ENCODE peak calls at places on chromosomes 12 and 14, in seven cellular contexts. One of them, this sample, is unnamed.

GRCh38 chr14:64759555-64759938 is 55.3 kb downstream of the PLEKHG3 start:
- DNase-seq in mesenchymal stem cell: no peak
- DNase-seq in mesendoderm: no peak
- DNase-seq in trophoblast cell: no peak
- DNase-seq in neuronal stem cell: no peak
- DNase-seq in IMR-90: no peak
- DNase-seq in H1: no peak
- DNase-seq in this sample: no peak

GRCh38 chr12:109193896-109194295 is 77.5 kb downstream of the ACACB start:
- DNase-seq in H1: no peak
- DNase-seq in IMR-90: no peak
- DNase-seq in mesendoderm: no peak
- DNase-seq in neuronal stem cell: no peak
- DNase-seq in mesenchymal stem cell: no peak
- DNase-seq in trophoblast cell: no peak
- DNase-seq in this sample: no peak

GRCh38 chr14:56979961-56980360 is 169.7 kb upstream of the OTX2 start:
- DNase-seq in mesenchymal stem cell: no peak
- DNase-seq in mesendoderm: no peak
- DNase-seq in trophoblast cell: no peak
- DNase-seq in neuronal stem cell: no peak
- DNase-seq in IMR-90: no peak
- DNase-seq in H1: no peak
- DNase-seq in this sample: no peak

GRCh38 chr12:55849616-55850015 is 6.9 kb upstream of the MMP19 start:
- DNase-seq in neuronal stem cell: no peak
- DNase-seq in H1: no peak
- DNase-seq in mesendoderm: no peak
- DNase-seq in IMR-90: no peak
- DNase-seq in mesenchymal stem cell: no peak
- DNase-seq in trophoblast cell: no peak
- DNase-seq in this sample: no peak

GRCh38 chr14:96249016-96249415 is 7.0 kb upstream of the BDKRB1 start:
- DNase-seq in mesenchymal stem cell: peak
- DNase-seq in H1: no peak
- DNase-seq in IMR-90: peak
- DNase-seq in neuronal stem cell: no peak
- DNase-seq in trophoblast cell: peak
- DNase-seq in mesendoderm: no peak
- DNase-seq in this sample: no peak

GRCh38 chr12:57089259-57090245 is 638 bp downstream of the NAB2 start:
- DNase-seq in trophoblast cell: peak
- DNase-seq in mesenchymal stem cell: peak
- DNase-seq in neuronal stem cell: no peak
- DNase-seq in IMR-90: peak
- DNase-seq in mesendoderm: peak
- DNase-seq in H1: peak
- DNase-seq in this sample: no peak

GRCh38 chr14:37623552-37623951 is 28.1 kb downstream of the TTC6 start:
- DNase-seq in IMR-90: peak
- DNase-seq in mesendoderm: no peak
- DNase-seq in H1: no peak
- DNase-seq in trophoblast cell: no peak
- DNase-seq in mesenchymal stem cell: peak
- DNase-seq in neuronal stem cell: no peak
- DNase-seq in this sample: no peak

GRCh38 chr12:15706010-15706676 is 83.0 kb downstream of the EPS8 start:
- DNase-seq in trophoblast cell: no peak
- DNase-seq in IMR-90: no peak
- DNase-seq in neuronal stem cell: no peak
- DNase-seq in mesenchymal stem cell: no peak
- DNase-seq in H1: no peak
- DNase-seq in mesendoderm: peak
- DNase-seq in this sample: peak

GRCh38 chr12:128983371-128983770 is 130.1 kb downstream of the GLT1D1 start:
- DNase-seq in H1: no peak
- DNase-seq in neuronal stem cell: no peak
- DNase-seq in mesendoderm: no peak
- DNase-seq in trophoblast cell: no peak
- DNase-seq in IMR-90: no peak
- DNase-seq in mesenchymal stem cell: no peak
- DNase-seq in this sample: no peak

GRCh38 chr14:91324606-91324950 is 80.1 kb upstream of the GPR68 start:
- DNase-seq in neuronal stem cell: no peak
- DNase-seq in IMR-90: no peak
- DNase-seq in H1: no peak
- DNase-seq in trophoblast cell: no peak
- DNase-seq in mesendoderm: no peak
- DNase-seq in mesenchymal stem cell: no peak
- DNase-seq in this sample: no peak

GRCh38 chr14:70472253-70473159 is 20.5 kb downstream of the ADAM21 start:
- DNase-seq in mesendoderm: no peak
- DNase-seq in mesenchymal stem cell: no peak
- DNase-seq in H1: no peak
- DNase-seq in neuronal stem cell: no peak
- DNase-seq in IMR-90: no peak
- DNase-seq in trophoblast cell: peak
- DNase-seq in this sample: no peak

GRCh38 chr12:14367097-14367661 is 1.7 kb downstream of the ATF7IP start:
- DNase-seq in H1: no peak
- DNase-seq in IMR-90: peak
- DNase-seq in trophoblast cell: peak
- DNase-seq in mesenchymal stem cell: peak
- DNase-seq in neuronal stem cell: no peak
- DNase-seq in mesendoderm: no peak
- DNase-seq in this sample: no peak

GRCh38 chr12:59036973-59037807 is 116.9 kb upstream of the LRIG3 start:
- DNase-seq in H1: no peak
- DNase-seq in neuronal stem cell: no peak
- DNase-seq in mesenchymal stem cell: peak
- DNase-seq in trophoblast cell: no peak
- DNase-seq in IMR-90: peak
- DNase-seq in mesendoderm: no peak
- DNase-seq in this sample: no peak

GRCh38 chr12:68507657-68508056 is 103.0 kb upstream of the RAP1B start:
- DNase-seq in H1: no peak
- DNase-seq in trophoblast cell: no peak
- DNase-seq in mesenchymal stem cell: no peak
- DNase-seq in mesendoderm: no peak
- DNase-seq in IMR-90: no peak
- DNase-seq in neuronal stem cell: no peak
- DNase-seq in this sample: no peak

GRCh38 chr14:102591372-102591943 is 991 bp upstream of the RCOR1 start:
- DNase-seq in neuronal stem cell: no peak
- DNase-seq in mesendoderm: no peak
- DNase-seq in mesenchymal stem cell: peak
- DNase-seq in trophoblast cell: no peak
- DNase-seq in IMR-90: peak
- DNase-seq in H1: peak
- DNase-seq in this sample: no peak

GRCh38 chr14:102591944-102592772 is at the start of gene RCOR1:
- DNase-seq in H1: peak
- DNase-seq in IMR-90: peak
- DNase-seq in mesenchymal stem cell: peak
- DNase-seq in mesendoderm: peak
- DNase-seq in trophoblast cell: peak
- DNase-seq in neuronal stem cell: peak
- DNase-seq in this sample: peak

GRCh38 chr14:102594514-102595175 is 2.2 kb downstream of the RCOR1 start:
- DNase-seq in neuronal stem cell: no peak
- DNase-seq in mesendoderm: peak
- DNase-seq in IMR-90: peak
- DNase-seq in trophoblast cell: peak
- DNase-seq in mesenchymal stem cell: peak
- DNase-seq in H1: no peak
- DNase-seq in this sample: no peak

GRCh38 chr14:102593841-102594170 is 1.4 kb downstream of the RCOR1 start:
- DNase-seq in trophoblast cell: no peak
- DNase-seq in mesendoderm: no peak
- DNase-seq in mesenchymal stem cell: no peak
- DNase-seq in neuronal stem cell: no peak
- DNase-seq in IMR-90: no peak
- DNase-seq in H1: no peak
- DNase-seq in this sample: no peak

DNA sequence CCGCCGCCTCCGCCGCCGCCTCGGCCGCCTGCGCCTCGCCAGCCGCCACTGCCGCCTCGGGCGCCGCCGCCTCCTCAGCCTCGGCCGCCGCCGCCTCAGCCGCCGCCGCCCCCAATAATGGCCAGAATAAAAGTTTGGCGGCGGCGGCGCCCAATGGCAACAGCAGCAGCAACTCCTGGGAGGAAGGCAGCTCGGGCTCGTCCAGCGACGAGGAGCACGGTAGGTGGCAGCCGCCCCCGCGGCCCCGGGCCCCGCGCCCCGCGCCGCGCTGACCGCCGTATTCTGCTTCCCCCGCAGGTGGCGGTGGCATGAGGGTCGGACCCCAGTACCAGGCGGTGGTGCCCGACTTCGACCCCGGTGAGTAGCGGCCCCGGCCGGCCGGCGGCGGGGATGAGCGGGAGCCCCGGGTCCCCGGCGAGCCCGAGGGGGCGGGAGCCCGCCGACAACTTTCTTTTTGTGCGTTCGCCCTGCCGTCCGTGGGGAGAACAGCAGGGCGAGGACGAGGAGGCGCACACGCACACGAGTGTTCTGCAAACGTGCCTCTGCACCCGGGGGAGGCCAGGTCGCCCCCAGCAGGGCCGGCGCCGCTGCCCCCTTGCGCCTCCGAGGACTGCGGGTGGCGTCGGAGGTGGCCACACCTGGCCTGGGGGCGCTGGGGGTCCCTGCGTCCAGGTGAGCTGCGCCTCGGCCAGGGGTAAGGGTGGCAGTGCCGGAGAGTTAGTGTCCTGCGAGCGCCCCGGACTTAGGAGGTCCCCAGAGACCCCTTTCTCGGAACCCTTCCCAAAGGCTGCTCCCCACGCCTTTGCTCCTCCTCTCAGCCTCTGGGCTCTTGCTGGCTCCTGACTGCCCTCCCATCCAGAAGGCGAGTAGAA is 756 bp downstream of the RCOR1 start:
- DNase-seq in neuronal stem cell: peak
- DNase-seq in trophoblast cell: peak
- DNase-seq in H1: peak
- DNase-seq in IMR-90: peak
- DNase-seq in mesendoderm: peak
- DNase-seq in mesenchymal stem cell: peak
- DNase-seq in this sample: no peak
- H3K4ac ChIP-seq in neuronal stem cell: no peak
- H3K4ac ChIP-seq in trophoblast cell: peak
- H3K4ac ChIP-seq in H1: no peak
- H3K4ac ChIP-seq in IMR-90: no peak
- H3K4ac ChIP-seq in mesendoderm: peak
- H3K4ac ChIP-seq in mesenchymal stem cell: peak
- H3K4ac ChIP-seq in this sample: no peak

GRCh38 chr12:74145328-74145727 is 392.3 kb upstream of the ATXN7L3B start:
- DNase-seq in mesendoderm: no peak
- DNase-seq in neuronal stem cell: no peak
- DNase-seq in trophoblast cell: no peak
- DNase-seq in IMR-90: no peak
- DNase-seq in H1: no peak
- DNase-seq in mesenchymal stem cell: no peak
- DNase-seq in this sample: no peak

GRCh38 chr12:74148849-74149248 is 388.8 kb upstream of the ATXN7L3B start:
- DNase-seq in neuronal stem cell: no peak
- DNase-seq in mesenchymal stem cell: no peak
- DNase-seq in mesendoderm: no peak
- DNase-seq in IMR-90: no peak
- DNase-seq in H1: no peak
- DNase-seq in trophoblast cell: no peak
- DNase-seq in this sample: no peak

DNA sequence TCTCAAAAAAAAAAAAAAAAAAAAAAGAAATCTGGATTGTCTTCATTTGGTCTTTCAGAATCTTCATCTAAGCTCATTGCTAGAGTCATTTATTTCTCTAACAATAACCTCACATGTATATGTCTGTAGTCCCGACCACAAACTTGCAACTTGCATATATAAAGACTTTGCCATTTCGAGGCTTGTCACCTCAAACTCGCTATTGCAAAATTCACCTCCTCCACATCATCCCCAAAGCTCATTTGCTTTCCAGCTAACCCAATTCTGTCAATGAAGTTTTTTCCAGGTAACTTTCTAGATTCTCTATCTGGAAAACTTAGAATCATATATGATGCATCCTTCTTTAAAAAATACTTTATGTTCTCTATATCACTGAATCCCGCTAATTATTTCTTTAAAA is 393.2 kb upstream of the ATXN7L3B start:
- DNase-seq in trophoblast cell: no peak
- DNase-seq in H1: no peak
- DNase-seq in neuronal stem cell: no peak
- DNase-seq in IMR-90: no peak
- DNase-seq in mesenchymal stem cell: no peak
- DNase-seq in mesendoderm: no peak
- DNase-seq in this sample: no peak
- H3K4ac ChIP-seq in trophoblast cell: no peak
- H3K4ac ChIP-seq in H1: no peak
- H3K4ac ChIP-seq in neuronal stem cell: no peak
- H3K4ac ChIP-seq in IMR-90: no peak
- H3K4ac ChIP-seq in mesenchymal stem cell: no peak
- H3K4ac ChIP-seq in mesendoderm: no peak
- H3K4ac ChIP-seq in this sample: no peak

DNA sequence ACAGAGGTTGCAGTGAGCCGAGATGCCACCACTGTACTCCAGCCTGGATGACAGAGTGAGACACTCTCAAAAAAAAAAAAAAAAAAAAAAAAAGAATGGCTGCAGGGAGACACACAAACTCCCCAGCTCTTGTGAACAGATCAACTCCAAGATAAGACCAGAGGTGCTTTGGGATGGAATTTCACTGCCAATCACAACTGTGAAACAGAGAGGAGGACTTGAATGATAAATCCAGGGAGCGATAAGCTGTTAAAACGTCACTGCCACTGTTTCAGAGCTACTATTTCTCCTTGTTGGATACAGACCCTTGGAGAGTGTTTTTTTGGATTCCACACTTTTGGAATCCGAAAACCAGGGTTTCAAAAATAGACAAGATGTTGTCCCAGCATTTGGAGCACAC is 369.0 kb downstream of the PDZRN4 start:
- DNase-seq in IMR-90: no peak
- DNase-seq in mesendoderm: peak
- DNase-seq in mesenchymal stem cell: no peak
- DNase-seq in neuronal stem cell: no peak
- DNase-seq in H1: no peak
- DNase-seq in trophoblast cell: no peak
- DNase-seq in this sample: no peak
- H3K4ac ChIP-seq in IMR-90: no peak
- H3K4ac ChIP-seq in mesendoderm: no peak
- H3K4ac ChIP-seq in mesenchymal stem cell: no peak
- H3K4ac ChIP-seq in neuronal stem cell: no peak
- H3K4ac ChIP-seq in H1: no peak
- H3K4ac ChIP-seq in trophoblast cell: no peak
- H3K4ac ChIP-seq in this sample: no peak

DNA sequence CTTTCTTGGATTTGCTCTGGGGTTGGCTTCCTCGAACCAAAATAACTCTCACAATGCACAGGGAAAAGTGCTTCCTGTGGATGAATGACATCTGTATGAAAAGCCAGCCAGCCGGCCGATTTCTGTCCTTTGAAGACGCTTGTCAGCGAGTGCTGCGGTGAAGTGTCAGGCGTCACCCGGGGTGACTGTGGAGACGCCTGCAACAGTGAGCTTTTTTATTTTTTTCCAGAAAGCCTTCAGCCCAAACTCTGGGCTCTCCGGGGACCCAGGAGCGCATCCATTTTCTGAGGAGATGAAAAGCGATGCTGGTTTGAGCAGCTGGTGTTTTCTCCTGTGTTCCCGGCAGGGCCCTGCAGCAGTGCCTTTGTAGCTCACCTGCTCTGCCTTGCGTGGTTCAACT is 147.9 kb upstream of the MYL2 start:
- DNase-seq in neuronal stem cell: no peak
- DNase-seq in mesendoderm: no peak
- DNase-seq in mesenchymal stem cell: no peak
- DNase-seq in trophoblast cell: no peak
- DNase-seq in H1: no peak
- DNase-seq in IMR-90: no peak
- DNase-seq in this sample: no peak
- H3K4ac ChIP-seq in neuronal stem cell: no peak
- H3K4ac ChIP-seq in mesendoderm: no peak
- H3K4ac ChIP-seq in mesenchymal stem cell: no peak
- H3K4ac ChIP-seq in trophoblast cell: no peak
- H3K4ac ChIP-seq in H1: no peak
- H3K4ac ChIP-seq in IMR-90: no peak
- H3K4ac ChIP-seq in this sample: no peak